ENCODE peak calls at places on chromosomes 2 and 18, in nine cellular contexts. D is naive thymus-derived CD4-positive, alpha-beta T cell; L is left ventricle myocardium inferior; N is fibroblast of lung; W is hepatocyte; Y is sigmoid colon; E is IMR-90; M is CD8-positive, alpha-beta memory T cell; P is mammary epithelial cell. J is an unnamed sample.

GRCh38 chr18:11176416-11176815 is 27.0 kb upstream of the PIEZO2 start:
- DNase-seq in D (no peak), L (no peak), N (no peak), W (no peak), Y (no peak), E (peak; percentile 63), M (no peak), P (no peak), J (no peak)

GRCh38 chr18:706438-706837 is 6.0 kb downstream of the ENOSF1 start:
- DNase-seq in D (no peak), L (no peak), N (no peak), W (no peak), Y (no peak), E (no peak), M (no peak), P (no peak), J (no peak)

GRCh38 chr2:134774786-134775641 is 56.2 kb upstream of the TMEM163 start:
- DNase-seq in D (no peak), L (no peak), N (no peak), W (no peak), Y (no peak), E (no peak), M (no peak), P (peak; percentile 87), J (no peak)

GRCh38 chr2:62663443-62663842 is 42.1 kb upstream of the EHBP1 start:
- DNase-seq in D (no peak), L (no peak), N (peak; percentile 97), W (peak; percentile 38), Y (no peak), E (peak; percentile 91), M (no peak), P (no peak), J (no peak)

GRCh38 chr18:52326001-52326400 is 14.0 kb upstream of the DCC start:
- DNase-seq in D (no peak), L (no peak), N (peak; percentile 24), W (no peak), Y (no peak), E (peak; percentile 56), M (no peak), P (peak; percentile 21), J (no peak)

GRCh38 chr2:151067658-151068369 is 193.8 kb downstream of the RBM43 start:
- DNase-seq in D (no peak), L (no peak), N (no peak), W (no peak), Y (no peak), E (no peak), M (no peak), P (peak; percentile 52), J (no peak)

GRCh38 chr18:54386043-54386442 is 28.3 kb downstream of the C18orf54 start:
- DNase-seq in D (no peak), L (no peak), N (no peak), W (peak; percentile 6), Y (no peak), E (no peak), M (no peak), P (no peak), J (no peak)

GRCh38 chr2:120709608-120710041 is 26.0 kb upstream of the GLI2 start:
- DNase-seq in D (no peak), L (no peak), N (peak; percentile 4), W (no peak), Y (no peak), E (no peak), M (no peak), P (no peak), J (no peak)

GRCh38 chr2:86295071-86295470 is 42.4 kb downstream of the REEP1 start:
- DNase-seq in D (no peak), L (no peak), N (no peak), W (no peak), Y (no peak), E (no peak), M (no peak), P (no peak), J (no peak)

GRCh38 chr2:86298411-86299390 is 38.7 kb downstream of the REEP1 start:
- DNase-seq in D (no peak), L (no peak), N (no peak), W (peak; percentile 50), Y (no peak), E (no peak), M (no peak), P (no peak), J (peak; percentile 40)

GRCh38 chr2:86296947-86297346 is 40.5 kb downstream of the REEP1 start:
- DNase-seq in D (no peak), L (no peak), N (no peak), W (no peak), Y (no peak), E (no peak), M (no peak), P (no peak), J (no peak)

GRCh38 chr2:86300496-86300895 is 36.9 kb downstream of the REEP1 start:
- DNase-seq in D (no peak), L (no peak), N (no peak), W (no peak), Y (no peak), E (no peak), M (no peak), P (no peak), J (no peak)

DNA sequence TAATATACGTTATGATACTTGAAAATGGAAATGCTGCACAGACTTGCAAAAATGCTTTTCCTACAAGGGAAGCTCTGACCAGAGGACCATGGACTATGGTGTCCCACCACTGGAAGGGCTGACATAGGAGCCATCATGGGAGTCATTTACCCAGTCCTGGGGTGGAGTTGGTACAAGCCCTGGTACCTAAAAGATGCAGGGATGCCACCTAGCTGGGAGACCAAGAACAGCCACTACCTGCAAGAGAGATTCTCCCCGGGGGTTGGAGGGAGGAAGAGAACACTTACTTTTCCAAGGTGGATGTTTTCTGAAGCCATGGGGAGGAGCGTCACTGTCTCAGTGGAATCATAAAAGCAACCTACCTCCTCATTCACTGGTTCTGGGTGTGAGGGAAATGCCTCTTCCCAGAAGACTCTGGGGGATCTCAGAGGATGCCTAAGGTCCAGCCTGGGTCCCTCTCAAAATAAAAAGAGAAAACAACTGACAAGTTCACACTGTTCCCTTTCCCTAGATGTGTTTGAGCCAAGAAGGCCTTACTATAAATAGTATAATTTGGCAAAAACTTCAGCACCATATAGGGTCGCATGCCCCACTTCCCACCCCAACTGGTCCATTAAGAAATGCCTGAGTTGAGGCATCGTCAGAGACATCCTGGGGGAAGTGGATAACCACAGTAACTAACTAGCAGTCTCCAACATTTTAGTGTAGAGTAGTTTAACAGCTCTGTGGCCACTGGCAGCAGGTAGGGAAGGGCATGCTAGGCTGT is 39.9 kb downstream of the REEP1 start:
- DNase-seq in D (peak; percentile 9), L (no peak), N (no peak), W (no peak), Y (peak; percentile 77), E (no peak), M (no peak), P (no peak), J (peak; percentile 42)
- H3K27ac ChIP-seq in D (no peak overlapping the region), L (peak overlapping the region; percentile 50), N (no peak overlapping the region), W (no peak overlapping the region), Y (peak overlapping the region; percentile 69), E (no peak overlapping the region), M (no peak overlapping the region), P (no peak overlapping the region), J (no peak overlapping the region)

GRCh38 chr2:69514836-69515235 is 77.6 kb upstream of the NFU1 start:
- DNase-seq in D (no peak), L (no peak), N (peak; percentile 54), W (no peak), Y (no peak), E (peak; percentile 24), M (no peak), P (no peak), J (peak; percentile 39)

GRCh38 chr2:69517410-69517809 is 80.2 kb upstream of the NFU1 start:
- DNase-seq in D (no peak), L (no peak), N (no peak), W (no peak), Y (no peak), E (peak; percentile 21), M (no peak), P (no peak), J (no peak)

GRCh38 chr2:69510204-69510603 is 73.0 kb upstream of the NFU1 start:
- DNase-seq in D (no peak), L (no peak), N (no peak), W (no peak), Y (no peak), E (no peak), M (no peak), P (no peak), J (no peak)

GRCh38 chr2:69512446-69512845 is 75.2 kb upstream of the NFU1 start:
- DNase-seq in D (no peak), L (no peak), N (no peak), W (no peak), Y (no peak), E (no peak), M (no peak), P (no peak), J (no peak)

GRCh38 chr2:69514406-69514805 is 77.2 kb upstream of the NFU1 start:
- DNase-seq in D (no peak), L (peak; percentile 31), N (peak; percentile 90), W (peak; percentile 45), Y (no peak), E (peak; percentile 89), M (no peak), P (no peak), J (no peak)
- H3K36me3 ChIP-seq in D (peaks cover 92% of the 10 kb centered on the region), L (peaks cover 96% of the 10 kb centered on the region), N (peaks cover 15% of the 10 kb centered on the region), W (no peaks in the 10 kb centered on the region), Y (peaks cover 90% of the 10 kb centered on the region), E (peaks cover 40% of the 10 kb centered on the region), M (peaks cover 79% of the 10 kb centered on the region), P (peaks cover 16% of the 10 kb centered on the region), J (peaks cover 42% of the 10 kb centered on the region)

GRCh38 chr2:224302952-224303351 is 99.0 kb downstream of the FAM124B start:
- DNase-seq in D (no peak), L (no peak), N (no peak), W (no peak), Y (no peak), E (no peak), M (no peak), P (no peak), J (no peak)

GRCh38 chr2:224309216-224309615 is 92.7 kb downstream of the FAM124B start:
- DNase-seq in D (no peak), L (no peak), N (peak; percentile 15), W (no peak), Y (no peak), E (no peak), M (no peak), P (peak; percentile 25), J (no peak)

GRCh38 chr2:224311226-224311625 is 90.7 kb downstream of the FAM124B start:
- DNase-seq in D (no peak), L (no peak), N (peak; percentile 18), W (no peak), Y (no peak), E (no peak), M (no peak), P (no peak), J (no peak)

GRCh38 chr2:224312741-224313140 is 89.2 kb downstream of the FAM124B start:
- DNase-seq in D (no peak), L (no peak), N (no peak), W (no peak), Y (no peak), E (no peak), M (no peak), P (no peak), J (no peak)

GRCh38 chr2:224308267-224308911 is 93.5 kb downstream of the FAM124B start:
- DNase-seq in D (no peak), L (no peak), N (no peak), W (no peak), Y (no peak), E (no peak), M (no peak), P (no peak), J (no peak)
- H3K27ac ChIP-seq in D (no peak overlapping the region), L (no peak overlapping the region), N (no peak overlapping the region), W (no peak overlapping the region), Y (no peak overlapping the region), E (no peak overlapping the region), M (no peak overlapping the region), P (no peak overlapping the region), J (no peak overlapping the region)

GRCh38 chr2:203437516-203437915 is 97.6 kb downstream of the RAPH1 start:
- DNase-seq in D (no peak), L (no peak), N (no peak), W (no peak), Y (no peak), E (no peak), M (no peak), P (no peak), J (no peak)

GRCh38 chr2:203440671-203441070 is 94.4 kb downstream of the RAPH1 start:
- DNase-seq in D (no peak), L (no peak), N (no peak), W (no peak), Y (no peak), E (no peak), M (no peak), P (no peak), J (no peak)

GRCh38 chr2:203436496-203436895 is 98.6 kb downstream of the RAPH1 start:
- DNase-seq in D (no peak), L (no peak), N (no peak), W (no peak), Y (no peak), E (no peak), M (no peak), P (no peak), J (no peak)

GRCh38 chr2:203441463-203441862 is 93.6 kb downstream of the RAPH1 start:
- DNase-seq in D (no peak), L (no peak), N (no peak), W (no peak), Y (no peak), E (no peak), M (no peak), P (no peak), J (no peak)

GRCh38 chr2:203438528-203438927 is 96.6 kb downstream of the RAPH1 start:
- DNase-seq in D (no peak), L (no peak), N (no peak), W (no peak), Y (no peak), E (no peak), M (no peak), P (no peak), J (no peak)
- H3K36me3 ChIP-seq in D (no peaks in the 10 kb centered on the region), L (peaks cover 45% of the 10 kb centered on the region), N (peaks cover 10% of the 10 kb centered on the region), W (peaks cover 3% of the 10 kb centered on the region), Y (peaks cover 65% of the 10 kb centered on the region), E (peaks cover 27% of the 10 kb centered on the region), M (no peaks in the 10 kb centered on the region), P (peaks cover 13% of the 10 kb centered on the region), J (peaks cover 24% of the 10 kb centered on the region)